ENCODE peak calls at places on chromosomes 16 and 17, in ten cellular contexts. One of them, this sample, is unnamed.

GRCh38 chr17:10657866-10658265 is 757 bp upstream of the MYH3 start:
- DNase-seq in mammary epithelial cell: no peak
- DNase-seq in fibroblast of lung: no peak
- DNase-seq in HepG2: no peak
- DNase-seq in SK-N-SH: peak; percentile 35
- DNase-seq in esophagus squamous epithelium: no peak
- DNase-seq in cardiac muscle cell: no peak
- DNase-seq in OCI-LY7: no peak
- DNase-seq in thyroid gland: no peak
- DNase-seq in osteoblast: peak; percentile 51
- DNase-seq in this sample: no peak

GRCh38 chr17:61837175-61838051 is 25.9 kb downstream of the BRIP1 start:
- DNase-seq in mammary epithelial cell: peak; percentile 37
- DNase-seq in fibroblast of lung: peak; percentile 56
- DNase-seq in HepG2: peak; percentile 54
- DNase-seq in SK-N-SH: peak; percentile 59
- DNase-seq in esophagus squamous epithelium: no peak
- DNase-seq in cardiac muscle cell: peak; percentile 85
- DNase-seq in OCI-LY7: peak; percentile 76
- DNase-seq in thyroid gland: peak; percentile 63
- DNase-seq in osteoblast: peak; percentile 30
- DNase-seq in this sample: peak; percentile 72

GRCh38 chr16:57525761-57526160 is 10.6 kb downstream of the CCDC102A start:
- DNase-seq in mammary epithelial cell: no peak
- DNase-seq in fibroblast of lung: peak; percentile 14
- DNase-seq in HepG2: no peak
- DNase-seq in SK-N-SH: no peak
- DNase-seq in esophagus squamous epithelium: no peak
- DNase-seq in cardiac muscle cell: no peak
- DNase-seq in OCI-LY7: no peak
- DNase-seq in thyroid gland: peak; percentile 93
- DNase-seq in osteoblast: no peak
- DNase-seq in this sample: no peak

GRCh38 chr17:48724241-48725004 is 1.4 kb downstream of the PRAC2 start:
- DNase-seq in mammary epithelial cell: peak; percentile 51
- DNase-seq in fibroblast of lung: peak; percentile 55
- DNase-seq in HepG2: peak; percentile 56
- DNase-seq in SK-N-SH: peak; percentile 83
- DNase-seq in esophagus squamous epithelium: no peak
- DNase-seq in cardiac muscle cell: peak; percentile 83
- DNase-seq in OCI-LY7: peak; percentile 58
- DNase-seq in thyroid gland: peak; percentile 90
- DNase-seq in osteoblast: peak; percentile 93
- DNase-seq in this sample: peak; percentile 78

GRCh38 chr17:80261159-80261894 is 675 bp downstream of the RNF213 start:
- DNase-seq in mammary epithelial cell: peak; percentile 57
- DNase-seq in fibroblast of lung: peak; percentile 29
- DNase-seq in HepG2: peak; percentile 90
- DNase-seq in SK-N-SH: peak; percentile 75
- DNase-seq in esophagus squamous epithelium: no peak
- DNase-seq in cardiac muscle cell: peak; percentile 64
- DNase-seq in OCI-LY7: peak; percentile 82
- DNase-seq in thyroid gland: peak; percentile 69
- DNase-seq in osteoblast: peak; percentile 94
- DNase-seq in this sample: peak; percentile 50

GRCh38 chr17:44502598-44503079 is 567 bp downstream of the GPATCH8 start:
- DNase-seq in mammary epithelial cell: peak; percentile 47
- DNase-seq in fibroblast of lung: peak; percentile 15
- DNase-seq in HepG2: no peak
- DNase-seq in SK-N-SH: no peak
- DNase-seq in esophagus squamous epithelium: no peak
- DNase-seq in cardiac muscle cell: no peak
- DNase-seq in OCI-LY7: peak; percentile 21
- DNase-seq in thyroid gland: peak; percentile 11
- DNase-seq in osteoblast: peak; percentile 42
- DNase-seq in this sample: no peak

GRCh38 chr17:40427002-40427491 is 9.4 kb upstream of the TOP2A start:
- DNase-seq in mammary epithelial cell: no peak
- DNase-seq in fibroblast of lung: no peak
- DNase-seq in HepG2: no peak
- DNase-seq in SK-N-SH: no peak
- DNase-seq in esophagus squamous epithelium: no peak
- DNase-seq in cardiac muscle cell: no peak
- DNase-seq in OCI-LY7: no peak
- DNase-seq in thyroid gland: no peak
- DNase-seq in osteoblast: no peak
- DNase-seq in this sample: no peak

GRCh38 chr16:65834680-65835079 is 531.8 kb upstream of the CDH5 start:
- DNase-seq in mammary epithelial cell: no peak
- DNase-seq in fibroblast of lung: no peak
- DNase-seq in HepG2: no peak
- DNase-seq in SK-N-SH: no peak
- DNase-seq in esophagus squamous epithelium: no peak
- DNase-seq in cardiac muscle cell: no peak
- DNase-seq in OCI-LY7: no peak
- DNase-seq in thyroid gland: no peak
- DNase-seq in osteoblast: no peak
- DNase-seq in this sample: no peak

GRCh38 chr16:66026211-66026610 is 340.3 kb upstream of the CDH5 start:
- DNase-seq in mammary epithelial cell: no peak
- DNase-seq in fibroblast of lung: no peak
- DNase-seq in HepG2: no peak
- DNase-seq in SK-N-SH: peak; percentile 61
- DNase-seq in esophagus squamous epithelium: no peak
- DNase-seq in cardiac muscle cell: peak; percentile 43
- DNase-seq in OCI-LY7: no peak
- DNase-seq in thyroid gland: no peak
- DNase-seq in osteoblast: no peak
- DNase-seq in this sample: no peak

GRCh38 chr16:84821179-84821578 is 1.4 kb downstream of the CRISPLD2 start:
- DNase-seq in mammary epithelial cell: no peak
- DNase-seq in fibroblast of lung: no peak
- DNase-seq in HepG2: no peak
- DNase-seq in SK-N-SH: no peak
- DNase-seq in esophagus squamous epithelium: no peak
- DNase-seq in cardiac muscle cell: no peak
- DNase-seq in OCI-LY7: no peak
- DNase-seq in thyroid gland: no peak
- DNase-seq in osteoblast: peak; percentile 53
- DNase-seq in this sample: no peak
- H3K4me3 ChIP-seq in mammary epithelial cell: no peak overlapping the region
- H3K4me3 ChIP-seq in fibroblast of lung: peak overlapping the region; percentile 96
- H3K4me3 ChIP-seq in HepG2: no peak overlapping the region
- H3K4me3 ChIP-seq in SK-N-SH: no peak overlapping the region
- H3K4me3 ChIP-seq in esophagus squamous epithelium: peak overlapping the region; percentile 55
- H3K4me3 ChIP-seq in cardiac muscle cell: no peak overlapping the region
- H3K4me3 ChIP-seq in OCI-LY7: no peak overlapping the region
- H3K4me3 ChIP-seq in thyroid gland: no peak overlapping the region
- H3K4me3 ChIP-seq in osteoblast: peak overlapping the region; percentile 77
- H3K4me3 ChIP-seq in this sample: no peak overlapping the region

DNA sequence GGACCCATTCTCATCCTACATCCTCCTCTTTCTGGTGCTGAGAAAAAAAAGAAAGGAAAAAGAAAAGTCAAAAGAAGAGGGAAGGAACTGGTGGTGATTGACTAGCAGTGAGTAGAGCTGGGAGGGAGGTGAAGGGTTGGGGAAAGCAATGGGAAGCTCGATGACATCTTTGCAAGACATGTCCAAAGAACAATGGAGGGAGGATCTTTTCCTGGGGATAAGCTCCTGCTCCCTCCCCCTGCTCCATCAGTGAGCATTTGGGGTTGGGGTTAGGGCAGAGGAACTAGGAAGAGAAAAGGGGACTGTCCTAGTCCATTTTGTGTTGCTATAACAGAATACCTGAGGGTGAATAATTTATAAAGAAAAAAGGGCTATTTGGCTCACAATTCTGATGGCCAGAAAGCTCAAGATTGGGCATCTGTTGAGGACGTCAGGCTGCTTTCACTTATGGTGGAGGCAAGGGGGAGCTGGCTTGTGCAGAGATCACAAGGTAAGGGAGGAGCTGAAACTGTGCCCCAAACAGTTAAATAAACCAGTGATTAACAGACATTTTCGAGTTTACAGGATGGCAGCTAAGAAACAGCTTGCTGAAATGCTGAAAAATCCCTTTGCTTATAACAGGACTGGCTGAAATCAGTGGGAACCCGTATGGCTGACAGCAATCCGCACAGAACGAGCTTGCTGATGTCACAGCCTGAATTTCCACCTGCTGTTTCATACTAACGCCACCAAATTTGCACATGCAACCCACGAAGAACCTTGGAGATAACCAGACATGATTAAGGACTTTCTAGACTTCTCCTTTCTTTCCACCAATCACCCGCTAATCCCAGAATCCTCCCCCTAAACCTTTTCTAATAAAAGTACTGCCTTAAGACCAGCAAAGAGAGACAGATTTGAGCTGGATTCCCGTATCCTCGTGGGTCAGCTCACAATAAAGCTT is 1.6 kb upstream of the ODF4 start:
- DNase-seq in mammary epithelial cell: no peak
- DNase-seq in fibroblast of lung: no peak
- DNase-seq in HepG2: no peak
- DNase-seq in SK-N-SH: no peak
- DNase-seq in esophagus squamous epithelium: no peak
- DNase-seq in cardiac muscle cell: no peak
- DNase-seq in OCI-LY7: no peak
- DNase-seq in thyroid gland: no peak
- DNase-seq in osteoblast: no peak
- DNase-seq in this sample: peak; percentile 26
- H3K27ac ChIP-seq in mammary epithelial cell: no peak overlapping the region
- H3K27ac ChIP-seq in fibroblast of lung: no peak overlapping the region
- H3K27ac ChIP-seq in HepG2: no peak overlapping the region
- H3K27ac ChIP-seq in SK-N-SH: no peak overlapping the region
- H3K27ac ChIP-seq in esophagus squamous epithelium: no peak overlapping the region
- H3K27ac ChIP-seq in cardiac muscle cell: no peak overlapping the region
- H3K27ac ChIP-seq in OCI-LY7: no peak overlapping the region
- H3K27ac ChIP-seq in thyroid gland: no peak overlapping the region
- H3K27ac ChIP-seq in osteoblast: no peak overlapping the region
- H3K27ac ChIP-seq in this sample: no peak overlapping the region

DNA sequence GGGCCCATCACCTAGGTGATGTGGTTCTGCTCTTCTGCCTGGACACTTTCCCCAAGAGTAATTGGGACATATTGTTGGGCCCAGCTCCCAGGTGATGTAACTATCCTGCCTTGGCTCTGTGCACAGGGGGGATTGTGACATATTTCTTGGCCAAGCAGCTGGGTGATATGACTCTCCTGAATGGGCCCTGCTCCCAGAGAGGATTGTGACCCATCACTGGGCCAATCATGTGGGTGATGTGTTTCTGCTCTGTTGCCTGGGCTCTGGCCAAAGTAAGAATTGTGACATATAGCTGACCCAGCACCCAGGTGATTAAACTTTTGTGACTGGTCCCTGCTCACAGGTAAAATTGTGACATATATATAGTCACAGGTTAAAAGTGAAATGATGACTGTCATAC is 1904.9 kb downstream of the TP53TG3F start:
- DNase-seq in mammary epithelial cell: no peak
- DNase-seq in fibroblast of lung: no peak
- DNase-seq in HepG2: no peak
- DNase-seq in SK-N-SH: no peak
- DNase-seq in esophagus squamous epithelium: no peak
- DNase-seq in cardiac muscle cell: no peak
- DNase-seq in OCI-LY7: no peak
- DNase-seq in thyroid gland: no peak
- DNase-seq in osteoblast: no peak
- DNase-seq in this sample: no peak
- H3K9me3 ChIP-seq in mammary epithelial cell: no peaks in the 10 kb centered on the region
- H3K9me3 ChIP-seq in fibroblast of lung: peaks cover 1% of the 10 kb centered on the region
- H3K9me3 ChIP-seq in HepG2: peaks cover 96% of the 10 kb centered on the region
- H3K9me3 ChIP-seq in SK-N-SH: no peaks in the 10 kb centered on the region
- H3K9me3 ChIP-seq in esophagus squamous epithelium: no peaks in the 10 kb centered on the region
- H3K9me3 ChIP-seq in cardiac muscle cell: peaks cover 3% of the 10 kb centered on the region
- H3K9me3 ChIP-seq in OCI-LY7: no peaks in the 10 kb centered on the region
- H3K9me3 ChIP-seq in thyroid gland: no peaks in the 10 kb centered on the region
- H3K9me3 ChIP-seq in osteoblast: peaks cover 2% of the 10 kb centered on the region
- H3K9me3 ChIP-seq in this sample: peaks cover 18% of the 10 kb centered on the region

DNA sequence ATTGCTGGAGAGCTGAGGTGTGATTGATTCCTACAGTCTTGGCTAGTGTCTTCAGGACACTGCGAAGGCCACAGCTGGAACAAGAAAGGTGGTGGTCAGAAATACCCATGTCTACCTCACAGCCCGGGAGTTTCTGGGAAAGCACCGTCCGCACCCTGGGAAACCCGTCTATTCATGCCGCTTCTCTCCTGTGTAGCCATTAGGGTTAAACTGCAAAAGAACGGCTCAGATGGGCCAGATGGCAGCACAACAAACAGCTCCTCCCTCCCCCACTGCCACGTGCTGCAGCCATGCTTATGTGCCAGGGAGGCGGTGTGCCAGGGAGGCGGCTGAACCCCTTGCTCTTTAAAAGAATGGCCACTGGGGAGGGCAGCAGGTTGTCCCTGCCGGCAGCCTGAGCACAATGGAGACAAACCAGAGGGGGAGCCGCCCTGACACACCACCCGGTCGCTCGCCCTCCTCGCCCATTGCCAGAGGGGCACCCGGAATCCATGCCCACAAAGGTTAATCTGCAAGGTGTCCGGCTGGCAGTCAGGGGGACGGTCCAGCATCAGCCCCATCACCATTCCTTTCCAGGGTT is 65.2 kb downstream of the CYTH1 start:
- DNase-seq in mammary epithelial cell: peak; percentile 80
- DNase-seq in fibroblast of lung: peak; percentile 43
- DNase-seq in HepG2: no peak
- DNase-seq in SK-N-SH: peak; percentile 82
- DNase-seq in esophagus squamous epithelium: no peak
- DNase-seq in cardiac muscle cell: peak; percentile 54
- DNase-seq in OCI-LY7: peak; percentile 67
- DNase-seq in thyroid gland: peak; percentile 90
- DNase-seq in osteoblast: peak; percentile 82
- DNase-seq in this sample: no peak
- H3K4me3 ChIP-seq in mammary epithelial cell: peak overlapping the region; percentile 39
- H3K4me3 ChIP-seq in fibroblast of lung: peak overlapping the region; percentile 68
- H3K4me3 ChIP-seq in HepG2: peak overlapping the region; percentile 35
- H3K4me3 ChIP-seq in SK-N-SH: peak overlapping the region; percentile 31
- H3K4me3 ChIP-seq in esophagus squamous epithelium: peak overlapping the region; percentile 41
- H3K4me3 ChIP-seq in cardiac muscle cell: no peak overlapping the region
- H3K4me3 ChIP-seq in OCI-LY7: peak overlapping the region; percentile 62
- H3K4me3 ChIP-seq in thyroid gland: no peak overlapping the region
- H3K4me3 ChIP-seq in osteoblast: peak overlapping the region; percentile 75
- H3K4me3 ChIP-seq in this sample: peak overlapping the region; percentile 65

DNA sequence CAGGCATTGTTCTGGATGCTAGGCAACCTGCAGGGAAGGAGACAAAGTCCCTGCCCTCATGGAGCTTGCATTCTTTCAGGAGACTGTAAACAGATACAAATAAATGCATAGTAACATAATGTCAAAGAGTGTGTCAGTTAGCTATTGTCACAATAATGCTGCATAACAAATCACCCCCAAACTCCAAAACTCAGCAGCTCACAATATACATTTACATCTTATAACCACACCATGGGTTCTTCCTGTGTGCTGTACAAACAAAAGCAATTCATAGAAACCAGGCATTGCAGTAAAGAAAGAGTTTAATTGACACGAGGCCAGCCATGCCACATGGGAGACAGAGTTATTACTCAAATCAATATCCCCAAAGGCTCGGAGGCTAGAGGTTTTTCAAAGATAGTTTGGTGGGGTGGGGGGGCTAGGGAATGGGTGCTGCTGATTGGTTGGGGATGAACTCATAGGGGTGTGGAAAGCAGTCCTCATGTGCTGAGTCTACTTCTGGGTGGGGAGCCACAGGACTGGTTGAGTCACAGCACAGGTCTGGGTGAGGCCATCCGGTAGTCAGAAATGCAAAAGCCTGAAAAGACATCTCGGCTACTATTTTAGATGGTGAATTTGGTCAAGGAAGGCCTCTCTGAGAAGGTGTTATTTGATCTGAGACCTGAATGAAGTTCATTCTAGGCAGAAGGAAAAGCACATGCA is 79.0 kb downstream of the GPRC5B start:
- DNase-seq in mammary epithelial cell: peak; percentile 45
- DNase-seq in fibroblast of lung: peak; percentile 5
- DNase-seq in HepG2: no peak
- DNase-seq in SK-N-SH: no peak
- DNase-seq in esophagus squamous epithelium: no peak
- DNase-seq in cardiac muscle cell: no peak
- DNase-seq in OCI-LY7: no peak
- DNase-seq in thyroid gland: no peak
- DNase-seq in osteoblast: no peak
- DNase-seq in this sample: no peak
- H3K27ac ChIP-seq in mammary epithelial cell: no peak overlapping the region
- H3K27ac ChIP-seq in fibroblast of lung: no peak overlapping the region
- H3K27ac ChIP-seq in HepG2: no peak overlapping the region
- H3K27ac ChIP-seq in SK-N-SH: no peak overlapping the region
- H3K27ac ChIP-seq in esophagus squamous epithelium: peak overlapping the region; percentile 50
- H3K27ac ChIP-seq in cardiac muscle cell: no peak overlapping the region
- H3K27ac ChIP-seq in OCI-LY7: no peak overlapping the region
- H3K27ac ChIP-seq in thyroid gland: peak overlapping the region; percentile 11
- H3K27ac ChIP-seq in osteoblast: no peak overlapping the region
- H3K27ac ChIP-seq in this sample: no peak overlapping the region